ENCODE peak calls at places on chromosomes 12 and 14, in four cellular contexts. J, Q, P and R are unnamed samples.

GRCh38 chr14:75428230-75429104 is 645 bp downstream of the JDP2 start:
- ATAC-seq in Q (peak; percentile 59), J (no peak), P (peak; percentile 9), R (peak; percentile 32)

GRCh38 chr12:50980545-50980944 is 28.2 kb downstream of the HIGD1C start:
- ATAC-seq in P (no peak), J (peak; percentile 87), Q (no peak), R (no peak)

GRCh38 chr14:88521818-88522217 is 33.0 kb downstream of the PTPN21 start:
- ATAC-seq in Q (no peak), P (no peak), J (no peak), R (no peak)

GRCh38 chr12:91357381-91357780 is 174.8 kb upstream of the DCN start:
- ATAC-seq in J (peak; percentile 66), P (no peak), Q (no peak), R (no peak)

GRCh38 chr12:112537710-112538396 is 119.1 kb downstream of the PTPN11 start:
- ATAC-seq in Q (no peak), J (no peak), P (no peak), R (no peak)

GRCh38 chr14:85702191-85702590 is 172.2 kb downstream of the FLRT2 start:
- ATAC-seq in P (no peak), Q (no peak), J (no peak), R (no peak)

GRCh38 chr14:64942531-64943111 is at the start of gene GPX2:
- ATAC-seq in P (no peak), J (peak; percentile 80), Q (no peak), R (no peak)

GRCh38 chr12:30200864-30201263 is 417.1 kb upstream of the TMTC1 start:
- ATAC-seq in P (peak; percentile 48), Q (no peak), J (no peak), R (no peak)

GRCh38 chr14:73662439-73663056 is 17.8 kb downstream of the DNAL1 start:
- ATAC-seq in Q (peak; percentile 88), J (peak; percentile 77), P (peak; percentile 93), R (peak; percentile 91)

GRCh38 chr12:67826148-67826547 is 163.1 kb upstream of the IFNG-AS1 start:
- ATAC-seq in Q (no peak), J (no peak), P (peak; percentile 50), R (peak; percentile 34)

GRCh38 chr14:104897286-104898194 is 27.1 kb upstream of the PLD4 start:
- ATAC-seq in J (no peak), Q (no peak), P (no peak), R (no peak)

GRCh38 chr14:82385043-82385442 is 851.4 kb upstream of the SEL1L start:
- ATAC-seq in P (no peak), J (no peak), Q (no peak), R (no peak)

GRCh38 chr12:21559855-21560569 is 33.9 kb downstream of the SPX start:
- ATAC-seq in P (peak; percentile 26), Q (no peak), J (no peak), R (peak; percentile 69)

GRCh38 chr14:73264080-73264895 is 27.0 kb downstream of the PAPLN start:
- ATAC-seq in Q (no peak), J (peak; percentile 29), P (no peak), R (no peak)

GRCh38 chr12:80154261-80154660 is 54.9 kb downstream of the OTOGL start:
- ATAC-seq in Q (no peak), J (no peak), P (no peak), R (no peak)

GRCh38 chr12:111454716-111455447 is 49.2 kb downstream of the SH2B3 start:
- ATAC-seq in Q (no peak), J (no peak), P (no peak), R (no peak)

GRCh38 chr12:7444076-7444475 is at the start of gene CD163L1:
- ATAC-seq in Q (no peak), J (no peak), P (peak; percentile 49), R (no peak)

GRCh38 chr12:107318804-107319535 is 225.6 kb upstream of the CRY1 start:
- ATAC-seq in P (peak; percentile 18), Q (no peak), J (peak; percentile 46), R (no peak)

GRCh38 chr12:107320031-107320928 is 226.9 kb upstream of the CRY1 start:
- ATAC-seq in P (peak; percentile 7), Q (no peak), J (peak; percentile 20), R (no peak)

GRCh38 chr12:107320929-107321618 is 227.7 kb upstream of the CRY1 start:
- ATAC-seq in P (no peak), J (no peak), Q (no peak), R (no peak)

GRCh38 chr12:107318554-107318803 is 225.1 kb upstream of the CRY1 start:
- ATAC-seq in P (no peak), Q (no peak), J (no peak), R (no peak)

DNA sequence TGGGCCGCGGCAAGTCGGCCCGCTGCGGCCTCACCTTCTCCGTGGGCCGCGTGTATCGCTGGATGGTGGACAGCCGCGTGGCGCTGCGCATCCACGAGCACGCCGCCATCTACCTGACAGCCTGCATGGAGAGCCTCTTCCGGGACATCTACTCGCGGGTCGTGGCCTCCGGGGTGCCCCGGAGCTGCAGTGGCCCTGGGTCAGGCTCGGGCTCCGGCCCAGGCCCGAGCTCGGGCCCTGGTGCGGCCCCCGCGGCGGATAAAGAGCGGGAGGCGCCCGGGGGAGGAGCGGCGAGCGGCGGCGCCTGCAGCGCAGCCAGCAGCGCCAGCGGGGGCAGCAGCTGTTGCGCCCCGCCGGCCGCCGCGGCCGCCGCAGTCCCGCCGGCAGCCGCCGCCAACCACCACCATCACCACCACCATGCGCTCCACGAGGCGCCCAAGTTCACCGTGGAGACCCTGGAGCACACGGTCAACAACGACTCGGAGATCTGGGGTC is 226.2 kb upstream of the CRY1 start:
- ATAC-seq in Q (no peak), J (no peak), P (no peak), R (no peak)
- H3K27me3 ChIP-seq in Q (peaks cover 34% of the 10 kb centered on the region), J (peaks cover 1% of the 10 kb centered on the region), P (no peaks in the 10 kb centered on the region), R (peaks cover 100% of the 10 kb centered on the region)

GRCh38 chr12:83313322-83313721 is 626.6 kb downstream of the TMTC2 start:
- ATAC-seq in P (no peak), Q (no peak), J (no peak), R (no peak)
- TF ChIP-seq EP300 in P (no peak), Q (no peak), J (no peak), R (no peak)

GRCh38 chr12:14729586-14729985 is 33.2 kb upstream of the GUCY2C start:
- ATAC-seq in Q (no peak), P (no peak), J (no peak), R (no peak)

GRCh38 chr12:14723763-14724162 is 27.4 kb upstream of the GUCY2C start:
- ATAC-seq in J (peak; percentile 96), P (peak; percentile 79), Q (peak; percentile 67), R (peak; percentile 22)
- H3K27me3 ChIP-seq in J (no peaks in the 10 kb centered on the region), P (no peaks in the 10 kb centered on the region), Q (no peaks in the 10 kb centered on the region), R (no peaks in the 10 kb centered on the region)

DNA sequence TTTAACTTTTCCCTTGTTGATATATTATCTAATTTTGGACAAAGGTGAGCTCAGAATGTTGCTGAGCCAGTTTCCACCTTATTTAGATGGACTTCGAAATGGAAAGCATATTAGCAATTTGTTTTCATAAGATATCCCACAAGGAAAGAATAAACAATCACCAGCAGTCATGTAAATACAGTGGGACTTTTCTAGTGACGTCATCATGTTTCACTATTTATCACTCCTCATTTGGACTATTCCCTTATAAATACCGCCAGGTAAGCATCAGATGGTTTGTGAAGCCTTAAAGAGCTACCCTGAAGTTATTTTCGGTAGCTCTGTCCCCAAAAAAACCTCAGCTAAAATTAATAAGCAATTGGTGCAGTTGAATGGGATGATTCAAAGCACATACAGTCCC is 110.7 kb downstream of the PTPRR start:
- ATAC-seq in P (no peak), Q (no peak), J (no peak), R (no peak)
- TF ChIP-seq EP300 in P (no peak), Q (no peak), J (no peak), R (no peak)

DNA sequence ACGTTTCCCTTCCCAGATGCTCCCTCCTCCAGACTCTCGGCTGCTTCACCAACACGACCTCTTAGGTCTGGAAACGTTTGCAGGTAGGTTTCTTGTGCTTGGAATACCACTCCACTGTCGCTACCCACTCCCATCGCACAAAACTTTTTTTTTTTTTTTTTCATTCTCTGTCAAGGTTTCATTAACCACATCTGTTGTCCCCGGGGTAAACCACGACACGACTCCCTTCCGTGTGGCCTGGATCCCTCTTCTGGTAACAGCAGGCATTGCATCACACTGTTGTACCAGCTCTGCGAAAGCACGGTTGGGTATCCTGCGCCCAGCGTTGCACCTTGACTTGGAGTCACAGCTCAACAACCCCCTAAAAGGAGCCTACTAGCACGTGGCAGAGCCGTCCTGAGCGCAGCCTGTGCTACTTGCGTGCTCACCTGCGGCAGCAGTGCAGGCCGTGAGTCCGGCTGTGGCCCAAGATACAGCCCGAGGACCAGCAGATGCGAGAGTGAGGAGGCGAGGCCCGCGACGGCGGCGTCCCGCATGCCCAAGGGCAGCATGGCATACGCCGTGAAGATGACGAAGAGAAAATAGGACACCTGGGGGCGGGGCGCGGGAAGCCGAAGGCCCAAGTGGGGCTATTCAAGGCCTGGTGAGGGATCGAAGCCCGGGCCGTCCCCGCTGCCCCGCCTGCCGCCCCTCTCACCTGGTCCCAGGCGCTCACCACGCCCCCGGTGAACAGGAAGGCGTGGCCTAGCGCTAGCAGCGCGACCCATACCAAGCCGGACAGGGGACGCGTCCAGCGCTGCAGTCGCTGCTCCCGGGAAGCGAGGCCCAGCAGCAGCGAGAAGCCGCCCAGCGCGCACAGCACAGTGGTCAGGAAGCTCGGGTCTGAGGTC is 2.5 kb downstream of the ADCY4 start:
- ATAC-seq in Q (peak; percentile 83), P (peak; percentile 78), J (peak; percentile 83), R (peak; percentile 54)
- H3K27me3 ChIP-seq in Q (peaks cover 8% of the 10 kb centered on the region), P (no peaks in the 10 kb centered on the region), J (peaks cover 29% of the 10 kb centered on the region), R (peaks cover 76% of the 10 kb centered on the region)

GRCh38 chr12:18581232-18581962 is 156.4 kb downstream of the PLCZ1 start:
- ATAC-seq in P (no peak), Q (no peak), J (no peak), R (no peak)
- TF ChIP-seq EP300 in P (no peak), Q (no peak), J (no peak), R (no peak)

GRCh38 chr12:122093098-122093883 is 14.7 kb downstream of the MLXIP start:
- ATAC-seq in J (no peak), Q (no peak), P (no peak), R (no peak)
- H3K27me3 ChIP-seq in J (no peaks in the 10 kb centered on the region), Q (no peaks in the 10 kb centered on the region), P (no peaks in the 10 kb centered on the region), R (no peaks in the 10 kb centered on the region)

DNA sequence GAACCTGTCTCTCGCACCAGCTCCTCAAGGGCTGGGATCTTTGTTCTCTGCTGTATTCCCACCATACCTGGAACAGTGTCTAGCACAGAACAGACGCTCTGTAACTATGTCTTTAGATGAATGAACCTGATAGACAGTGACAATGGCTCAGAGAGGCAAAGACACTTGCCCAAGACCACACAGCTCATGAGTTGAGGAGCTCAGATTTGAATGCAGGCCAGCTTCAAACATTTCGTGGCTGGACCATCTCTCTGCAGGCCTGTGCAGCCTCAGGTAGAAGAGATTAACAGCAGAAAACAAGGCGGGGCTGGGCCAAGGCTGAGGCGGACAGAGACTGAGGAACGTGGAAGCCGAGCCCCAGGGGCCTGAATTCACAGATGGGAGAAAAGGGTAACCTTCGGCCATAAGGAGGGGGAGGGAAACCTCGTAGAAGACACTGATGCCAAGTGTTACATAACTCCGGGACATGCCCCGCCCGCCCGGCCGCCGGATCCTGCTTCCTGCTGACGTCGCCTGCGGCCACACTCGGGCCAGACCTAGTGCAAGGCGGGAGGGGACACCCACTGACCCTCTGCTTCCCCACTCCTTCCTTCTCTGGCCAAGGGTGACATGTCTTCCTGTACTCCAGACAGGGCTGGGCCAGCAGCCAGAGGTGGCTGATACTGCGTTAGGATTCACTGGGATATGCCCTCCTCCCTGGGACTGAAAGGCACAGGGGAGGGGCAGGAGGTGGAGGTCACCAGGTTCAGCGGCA is 86.7 kb downstream of the RFLNA start:
- ATAC-seq in Q (no peak), P (peak; percentile 87), J (no peak), R (peak; percentile 80)
- TF ChIP-seq EP300 in Q (no peak), P (peak; percentile 92), J (no peak), R (peak; percentile 73)

GRCh38 chr14:23675337-23675736 is 39.2 kb downstream of the DHRS2 start:
- ATAC-seq in J (no peak), P (no peak), Q (no peak), R (no peak)

GRCh38 chr14:23675906-23676305 is 39.7 kb downstream of the DHRS2 start:
- ATAC-seq in P (no peak), J (no peak), Q (no peak), R (no peak)

GRCh38 chr14:23681337-23681736 is 45.2 kb downstream of the DHRS2 start:
- ATAC-seq in Q (no peak), J (no peak), P (no peak), R (no peak)
- H3K27me3 ChIP-seq in Q (no peaks in the 10 kb centered on the region), J (peaks cover 1% of the 10 kb centered on the region), P (no peaks in the 10 kb centered on the region), R (peaks cover 18% of the 10 kb centered on the region)